ENCODE peak calls at places on chromosomes 11 and 22, in nine cellular contexts. L is GM19239; M is tibial nerve; N is effector CD4-positive, alpha-beta T cell; P is AG20443; Q is NCI-H524; X is Ammon's horn; K is hepatocyte; G is NCI-H460. O is an unnamed sample.
A peak's percentile ranks its signal among the peaks of the same experiment; 100 is the strongest.

GRCh38 chr11:128704517-128704916 is 10.6 kb downstream of the FLI1 start:
- DNase-seq in X (no peak), P (no peak), Q (no peak), M (no peak), L (no peak), N (no peak), K (no peak), G (no peak), O (peak; percentile 61)

GRCh38 chr11:64305691-64306562 is 603 bp downstream of the ESRRA start:
- DNase-seq in P (no peak), M (no peak), K (peak; percentile 79), G (peak; percentile 48), L (no peak), N (peak; percentile 69), Q (peak; percentile 41), X (peak; percentile 77), O (peak; percentile 82)

GRCh38 chr22:39244073-39244495 is 698 bp downstream of the PDGFB start:
- DNase-seq in N (no peak), M (no peak), X (no peak), K (no peak), P (no peak), L (no peak), G (no peak), Q (no peak), O (no peak)

GRCh38 chr11:112977620-112978212 is 16.5 kb downstream of the NCAM1 start:
- DNase-seq in P (peak; percentile 27), X (peak; percentile 85), N (no peak), K (peak; percentile 27), L (no peak), M (no peak), G (peak; percentile 41), Q (no peak), O (peak; percentile 94)

GRCh38 chr11:100855466-100856067 is 168.5 kb downstream of the ARHGAP42 start:
- DNase-seq in P (peak; percentile 21), Q (peak; percentile 4), N (no peak), K (peak; percentile 70), M (no peak), L (no peak), G (peak; percentile 33), X (peak; percentile 50), O (peak; percentile 26)

GRCh38 chr22:37228106-37229011 is 15.7 kb downstream of the RAC2 start:
- DNase-seq in M (no peak), L (no peak), N (peak; percentile 42), G (no peak), K (peak; percentile 44), P (peak; percentile 36), X (peak; percentile 65), Q (no peak), O (peak; percentile 41)

GRCh38 chr11:12802418-12803085 is 128.3 kb downstream of the TEAD1 start:
- DNase-seq in G (no peak), N (no peak), X (peak; percentile 28), K (peak; percentile 94), M (no peak), P (no peak), Q (no peak), L (no peak), O (no peak)

GRCh38 chr11:75326439-75326810 is 25.0 kb downstream of the ARRB1 start:
- DNase-seq in G (no peak), P (no peak), N (no peak), K (no peak), X (no peak), M (no peak), Q (no peak), L (no peak), O (no peak)

GRCh38 chr11:111586305-111586915 is 15.8 kb upstream of the SIK2 start:
- DNase-seq in N (peak; percentile 57), G (peak; percentile 38), M (no peak), P (peak; percentile 46), X (peak; percentile 68), L (no peak), Q (no peak), K (peak; percentile 72), O (peak; percentile 39)

GRCh38 chr22:39924286-39924685 is 23.4 kb downstream of the GRAP2 start:
- DNase-seq in Q (no peak), P (no peak), G (no peak), N (no peak), M (no peak), K (no peak), X (no peak), L (no peak), O (no peak)

GRCh38 chr11:101466352-101466751 is 117.5 kb downstream of the TRPC6 start:
- DNase-seq in Q (no peak), X (no peak), N (no peak), K (peak; percentile 22), G (no peak), L (no peak), M (no peak), P (no peak), O (no peak)

GRCh38 chr11:72763823-72764222 is 11.6 kb upstream of the ARAP1 start:
- DNase-seq in P (no peak), K (no peak), M (no peak), Q (no peak), N (no peak), G (no peak), X (no peak), L (no peak), O (no peak)

GRCh38 chr22:46353483-46354105 is 18.1 kb downstream of the TRMU start:
- DNase-seq in Q (no peak), L (no peak), X (no peak), M (no peak), K (no peak), N (no peak), G (no peak), P (no peak), O (no peak)

GRCh38 chr22:32602154-32602553 is 127.5 kb downstream of the FBXO7 start:
- DNase-seq in L (no peak), N (no peak), X (no peak), Q (no peak), G (no peak), K (no peak), P (no peak), M (no peak), O (no peak)

GRCh38 chr11:112835556-112835955 is 125.7 kb upstream of the NCAM1 start:
- DNase-seq in L (no peak), G (no peak), X (no peak), M (no peak), Q (no peak), K (no peak), P (no peak), N (no peak), O (no peak)

GRCh38 chr11:124920870-124921609 is 2.0 kb downstream of the HEPN1 start:
- DNase-seq in N (peak; percentile 52), P (peak; percentile 76), Q (peak; percentile 51), G (no peak), K (peak; percentile 87), X (no peak), M (peak; percentile 27), L (peak; percentile 40), O (no peak)

GRCh38 chr22:36331912-36332622 is 55.7 kb downstream of the MYH9 start:
- DNase-seq in N (peak; percentile 45), K (peak; percentile 47), X (no peak), M (peak; percentile 58), P (peak; percentile 53), L (peak; percentile 44), G (no peak), Q (no peak), O (peak; percentile 71)

GRCh38 chr22:44037519-44038370 is 13.6 kb downstream of the PARVB start:
- DNase-seq in N (no peak), L (no peak), P (peak; percentile 94), X (peak; percentile 69), K (peak; percentile 58), Q (no peak), G (peak; percentile 71), M (no peak), O (no peak)

GRCh38 chr11:72430743-72431570 is 3.4 kb downstream of the CLPB start:
- DNase-seq in L (peak; percentile 44), P (peak; percentile 81), K (peak; percentile 69), N (peak; percentile 6), M (no peak), Q (no peak), X (peak; percentile 86), G (peak; percentile 38), O (peak; percentile 69)

GRCh38 chr22:49672013-49672516 is 155.6 kb downstream of the BRD1 start:
- DNase-seq in N (no peak), X (no peak), G (no peak), M (no peak), Q (no peak), L (no peak), P (no peak), K (no peak), O (no peak)

GRCh38 chr11:76086713-76087635 is 119.3 kb downstream of the WNT11 start:
- DNase-seq in Q (no peak), X (no peak), L (no peak), N (no peak), P (peak; percentile 59), M (no peak), K (no peak), G (no peak), O (no peak)

GRCh38 chr22:42214625-42215415 is 55.6 kb downstream of the TCF20 start:
- DNase-seq in X (peak; percentile 96), L (no peak), K (no peak), P (no peak), G (no peak), M (no peak), N (no peak), Q (no peak), O (no peak)

GRCh38 chr11:105357764-105358163 is 218.2 kb upstream of the CARD18 start:
- DNase-seq in M (no peak), G (no peak), X (no peak), K (peak; percentile 17), Q (no peak), P (no peak), L (no peak), N (no peak), O (no peak)

GRCh38 chr11:75499423-75500305 is 26.1 kb downstream of the GDPD5 start:
- DNase-seq in M (peak; percentile 76), Q (no peak), P (peak; percentile 94), K (no peak), N (no peak), L (no peak), G (peak; percentile 14), X (no peak), O (no peak)

GRCh38 chr11:96095884-96096301 is 172.0 kb upstream of the MTMR2 start:
- DNase-seq in L (no peak), K (peak; percentile 44), P (no peak), M (no peak), G (no peak), Q (no peak), X (no peak), N (no peak), O (no peak)

GRCh38 chr11:35083181-35084061 is 55.5 kb upstream of the CD44 start:
- DNase-seq in G (no peak), K (peak; percentile 60), Q (no peak), L (peak; percentile 31), P (peak; percentile 92), M (peak; percentile 19), N (peak; percentile 74), X (peak; percentile 78), O (peak; percentile 98)

GRCh38 chr22:39098576-39098975 is 1.5 kb downstream of the APOBEC3H start:
- DNase-seq in M (no peak), P (no peak), G (no peak), N (no peak), K (no peak), L (no peak), X (no peak), Q (no peak), O (no peak)

O was measured in MV-4-11.